ENCODE peak calls at places on chromosomes 16 and 17, in four cellular contexts. B is vagina, N is thyroid gland, D is PC-3. H is an unnamed sample.

GRCh38 chr17:3989156-3989886 is 25.1 kb upstream of the ATP2A3 start:
- DNase-seq in B (no peak), N (no peak), D (no peak), H (no peak)

GRCh38 chr17:64025732-64026294 is 5.4 kb upstream of the ICAM2 start:
- DNase-seq in B (no peak), N (peak; percentile 75), D (peak; percentile 89), H (peak; percentile 47)

GRCh38 chr16:83393196-83393981 is 414.4 kb upstream of the HSBP1 start:
- DNase-seq in B (no peak), N (no peak), D (peak; percentile 5), H (no peak)

GRCh38 chr16:53745753-53746258 is 41.9 kb downstream of the FTO start:
- DNase-seq in B (no peak), N (no peak), D (peak; percentile 81), H (peak; percentile 95)

GRCh38 chr17:48335858-48336500 is 94.0 kb downstream of the SKAP1 start:
- DNase-seq in B (no peak), N (no peak), D (peak; percentile 96), H (peak; percentile 61)

GRCh38 chr17:9557846-9558245 is 17.8 kb downstream of the STX8 start:
- DNase-seq in B (no peak), N (no peak), D (no peak), H (no peak)

GRCh38 chr16:61887903-61888302 is 148.3 kb downstream of the CDH8 start:
- DNase-seq in B (no peak), N (no peak), D (peak; percentile 25), H (peak; percentile 43)

GRCh38 chr16:75559564-75560372 is 3.7 kb upstream of the TMEM231 start:
- DNase-seq in B (no peak), N (peak; percentile 4), D (no peak), H (peak; percentile 27)

GRCh38 chr17:56893503-56893902 is 20.3 kb downstream of the TRIM25 start:
- DNase-seq in B (no peak), N (no peak), D (no peak), H (no peak)

GRCh38 chr17:66834919-66835454 is at the start of gene CACNG5:
- DNase-seq in B (no peak), N (peak; percentile 18), D (no peak), H (no peak)

GRCh38 chr16:51154271-51155171 is 3.5 kb upstream of the SALL1 start:
- DNase-seq in B (no peak), N (peak; percentile 82), D (no peak), H (no peak)

GRCh38 chr17:48893646-48894508 is 1.3 kb downstream of the ATP5MC1 start:
- DNase-seq in B (no peak), N (no peak), D (no peak), H (no peak)

GRCh38 chr17:49132699-49133364 is at the start of gene B4GALNT2:
- DNase-seq in B (no peak), N (peak; percentile 52), D (peak; percentile 49), H (no peak)

GRCh38 chr17:83073389-83074063 is 5.9 kb upstream of the METRNL start:
- DNase-seq in B (no peak), N (no peak), D (peak; percentile 72), H (peak; percentile 49)

GRCh38 chr17:63442549-63443035 is 3.5 kb downstream of the CYB561 start:
- DNase-seq in B (no peak), N (peak; percentile 38), D (peak; percentile 21), H (no peak)

GRCh38 chr17:49646391-49647255 is 31.3 kb downstream of the SPOP start:
- DNase-seq in B (no peak), N (peak; percentile 64), D (peak; percentile 88), H (peak; percentile 91)

GRCh38 chr17:28573521-28573920 is 2.2 kb upstream of the PIGS start:
- DNase-seq in B (no peak), N (no peak), D (no peak), H (no peak)

GRCh38 chr17:40329981-40330794 is 21.2 kb downstream of the RARA start:
- DNase-seq in B (no peak), N (peak; percentile 95), D (no peak), H (no peak)

GRCh38 chr16:588639-588888 is 1.3 kb upstream of the RAB40C start:
- DNase-seq in B (no peak), N (peak; percentile 61), D (peak; percentile 25), H (peak; percentile 47)

GRCh38 chr17:74945543-74945942 is 9.8 kb downstream of the OTOP3 start:
- DNase-seq in B (no peak), N (no peak), D (no peak), H (no peak)

GRCh38 chr16:3490911-3491629 is 4.2 kb downstream of the C16orf90 start:
- DNase-seq in B (no peak), N (no peak), D (no peak), H (no peak)

GRCh38 chr16:87344931-87345631 is 27.9 kb upstream of the C16orf95 start:
- DNase-seq in B (no peak), N (peak; percentile 78), D (no peak), H (peak; percentile 4)

GRCh38 chr16:87346517-87347060 is 29.4 kb upstream of the C16orf95 start:
- DNase-seq in B (no peak), N (no peak), D (no peak), H (no peak)

GRCh38 chr16:87344165-87344930 is 27.2 kb upstream of the C16orf95 start:
- DNase-seq in B (no peak), N (no peak), D (no peak), H (no peak)

GRCh38 chr16:87343753-87344050 is 26.5 kb upstream of the C16orf95 start:
- DNase-seq in B (no peak), N (no peak), D (no peak), H (no peak)

DNA sequence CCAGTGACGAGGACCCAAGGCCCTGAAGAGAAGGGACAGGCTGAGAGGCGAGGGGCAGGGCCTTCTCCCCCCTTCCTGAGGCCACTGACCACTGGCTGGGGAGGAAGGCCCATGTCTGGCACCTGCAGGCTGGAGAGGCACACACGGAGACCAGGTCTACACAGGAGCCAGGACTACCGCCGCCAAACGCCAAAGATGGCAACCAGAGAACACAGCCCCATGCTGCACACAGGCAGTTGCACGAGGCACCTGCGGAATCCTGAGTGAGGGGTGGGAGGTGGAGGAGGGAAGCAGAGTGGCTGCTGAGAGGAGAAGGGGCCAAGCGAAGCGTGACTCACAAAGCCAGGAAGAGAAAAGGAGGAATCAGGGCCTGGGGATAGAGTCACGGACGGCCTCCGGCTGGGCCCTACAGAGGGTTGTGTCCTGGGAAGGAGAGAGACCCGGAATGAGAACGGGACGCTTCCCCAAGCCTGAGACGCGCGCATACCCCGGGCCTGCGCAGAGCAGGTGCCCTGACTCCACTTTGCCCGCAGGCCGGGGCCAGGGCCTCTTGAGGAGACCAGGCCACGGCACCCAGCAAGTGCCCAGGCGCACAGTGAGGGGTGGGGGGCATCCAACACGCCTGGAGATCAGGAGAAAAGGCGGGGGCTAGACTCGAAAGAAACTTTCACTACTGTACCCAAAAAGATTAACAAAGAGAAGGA is 28.7 kb upstream of the C16orf95 start:
- DNase-seq in B (no peak), N (peak; percentile 29), D (no peak), H (no peak)
- TF ChIP-seq CTCF in B (no peak), N (no peak), D (no peak), H (no peak)

GRCh38 chr16:23145608-23146007 is 3.6 kb downstream of the USP31 start:
- DNase-seq in B (no peak), N (no peak), D (peak; percentile 77), H (peak; percentile 93)

GRCh38 chr16:23147666-23148065 is 1.6 kb downstream of the USP31 start:
- DNase-seq in B (no peak), N (no peak), D (no peak), H (no peak)

GRCh38 chr16:23148166-23148512 is 1.1 kb downstream of the USP31 start:
- DNase-seq in B (no peak), N (no peak), D (peak; percentile 6), H (peak; percentile 47)

GRCh38 chr16:23148513-23149266 is 562 bp downstream of the USP31 start:
- DNase-seq in B (no peak), N (peak; percentile 82), D (peak; percentile 40), H (no peak)

DNA sequence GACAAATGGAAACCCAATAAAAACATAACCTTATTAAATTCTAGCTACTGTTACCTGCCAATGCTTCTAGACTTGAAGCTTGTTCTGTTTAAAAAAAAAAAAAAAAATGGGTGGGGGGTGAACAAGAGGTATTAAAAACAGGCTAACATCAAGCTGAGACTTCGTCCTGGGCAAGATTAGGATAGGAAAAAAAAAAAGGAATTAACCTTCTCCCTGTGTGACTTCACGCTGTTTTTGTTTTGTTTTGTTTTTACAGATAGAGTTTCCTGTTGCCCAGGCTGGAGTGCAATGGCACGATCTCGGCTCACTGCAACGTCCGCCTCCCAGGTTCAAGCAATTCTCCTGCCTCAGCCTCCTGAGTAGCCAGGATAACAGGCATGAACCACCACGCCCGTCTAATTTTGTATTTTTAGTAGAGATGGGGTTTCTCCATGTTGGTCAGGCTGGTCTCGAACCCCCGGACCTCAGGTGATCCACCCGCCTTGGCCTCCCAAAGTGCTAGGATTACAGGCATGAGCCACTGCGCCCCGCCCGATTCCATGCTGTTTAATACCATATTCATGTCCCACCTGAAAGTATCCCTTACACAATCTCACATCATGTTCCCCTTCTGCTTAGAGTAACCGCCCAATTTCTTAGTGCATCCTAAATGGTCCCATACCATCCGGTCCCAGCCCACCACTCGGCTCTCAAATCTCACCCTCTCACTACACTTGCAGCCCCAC is 2.2 kb downstream of the USP31 start:
- DNase-seq in B (no peak), N (no peak), D (no peak), H (peak; percentile 33)
- H3K4me3 ChIP-seq in B (peak overlapping the region; percentile 85), N (no peak overlapping the region), D (peak overlapping the region; percentile 75), H (peak overlapping the region; percentile 72)

DNA sequence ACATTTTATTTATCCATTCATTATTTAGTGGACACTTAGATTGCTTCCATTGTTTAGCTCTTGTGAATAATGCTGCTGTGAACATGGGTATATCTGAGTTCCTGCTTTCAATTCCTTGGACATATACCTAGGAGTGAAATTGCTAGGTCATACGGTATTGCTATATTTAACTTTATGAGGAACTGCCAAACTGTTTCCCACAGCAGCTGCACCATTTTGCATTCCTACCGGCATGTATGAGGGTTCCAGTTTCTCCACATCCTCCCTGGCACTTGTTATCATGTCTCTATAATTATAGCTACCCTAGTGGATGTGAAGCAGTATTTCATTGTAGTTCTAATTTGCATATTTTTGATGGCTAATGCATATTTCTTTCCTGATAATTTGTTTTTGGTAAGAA is 23.7 kb upstream of the DRG2 start:
- DNase-seq in B (no peak), N (no peak), D (no peak), H (no peak)
- H3K36me3 ChIP-seq in B (peaks cover 57% of the 10 kb centered on the region), N (peaks cover 34% of the 10 kb centered on the region), D (peaks cover 10% of the 10 kb centered on the region), H (peaks cover 21% of the 10 kb centered on the region)

GRCh38 chr17:44211281-44212265 is 7.9 kb downstream of the UBTF start:
- DNase-seq in B (no peak), N (no peak), D (no peak), H (no peak)

GRCh38 chr17:44212507-44213402 is 6.7 kb downstream of the UBTF start:
- DNase-seq in B (no peak), N (no peak), D (no peak), H (no peak)

GRCh38 chr17:44214896-44215295 is 4.6 kb downstream of the UBTF start:
- DNase-seq in B (no peak), N (peak; percentile 55), D (no peak), H (no peak)

GRCh38 chr17:44214230-44214494 is 5.3 kb downstream of the UBTF start:
- DNase-seq in B (no peak), N (no peak), D (no peak), H (no peak)

GRCh38 chr17:44213403-44214229 is 5.9 kb downstream of the UBTF start:
- DNase-seq in B (no peak), N (no peak), D (no peak), H (no peak)
- TF ChIP-seq CTCF in B (no peak), N (no peak), D (no peak), H (no peak)

H was measured in bronchial epithelial cell.